ENCODE peak calls at places on chromosome 7, in eight cellular contexts. I is GM23338, V is HepG2, G is endothelial cell of umbilical vein, E is GM12878, F is HCT116, X is K562, Q is H1. W is an unnamed sample.

GRCh38 chr7:89837515-89837914 is 316.8 kb upstream of the STEAP1 start:
- DNase-seq in I (no peak), V (no peak), G (peak; percentile 12), E (no peak), F (no peak), X (no peak), Q (no peak), W (no peak)

GRCh38 chr7:150979706-150980390 is 1.7 kb upstream of the KCNH2 start:
- DNase-seq in I (no peak), V (no peak), G (no peak), E (no peak), F (no peak), X (no peak), Q (no peak), W (no peak)

GRCh38 chr7:84492565-84493034 is 298.0 kb upstream of the SEMA3A start:
- DNase-seq in I (no peak), V (no peak), G (no peak), E (no peak), F (no peak), X (no peak), Q (no peak), W (peak; percentile 18)

GRCh38 chr7:111744501-111745155 is 182.3 kb upstream of the IMMP2L start:
- DNase-seq in I (no peak), V (no peak), G (peak; percentile 72), E (no peak), F (no peak), X (no peak), Q (no peak), W (no peak)

GRCh38 chr7:2010551-2011265 is 222.0 kb downstream of the MAD1L1 start:
- DNase-seq in I (no peak), V (no peak), G (no peak), E (no peak), F (no peak), X (no peak), Q (no peak), W (no peak)

GRCh38 chr7:38242814-38243213 is 30.6 kb downstream of the TARP start:
- DNase-seq in I (no peak), V (no peak), G (no peak), E (no peak), F (no peak), X (no peak), Q (no peak), W (no peak)

GRCh38 chr7:137909042-137909441 is 62.3 kb upstream of the DGKI start:
- DNase-seq in I (no peak), V (no peak), G (no peak), E (no peak), F (no peak), X (no peak), Q (no peak), W (no peak)

GRCh38 chr7:5629941-5630340 is 151.5 kb downstream of the RNF216 start:
- DNase-seq in I (no peak), V (no peak), G (peak; percentile 55), E (no peak), F (peak; percentile 7), X (no peak), Q (peak; percentile 46), W (no peak)

GRCh38 chr7:2632717-2633537 is 1.1 kb downstream of the TTYH3 start:
- DNase-seq in I (no peak), V (no peak), G (peak; percentile 61), E (no peak), F (peak; percentile 6), X (no peak), Q (no peak), W (no peak)

GRCh38 chr7:1664711-1665591 is 5.1 kb upstream of the ELFN1 start:
- DNase-seq in I (peak; percentile 85), V (peak; percentile 16), G (peak; percentile 66), E (no peak), F (peak; percentile 18), X (peak; percentile 80), Q (peak; percentile 93), W (peak; percentile 32)

GRCh38 chr7:138979988-138980574 is 1.1 kb downstream of the KIAA1549 start:
- DNase-seq in I (no peak), V (no peak), G (peak; percentile 8), E (no peak), F (no peak), X (no peak), Q (no peak), W (no peak)

GRCh38 chr7:130741336-130741995 is 7.5 kb upstream of the KLF14 start:
- DNase-seq in I (peak; percentile 26), V (no peak), G (no peak), E (no peak), F (no peak), X (no peak), Q (no peak), W (no peak)

GRCh38 chr7:151047979-151048763 is at the start of gene ASIC3:
- DNase-seq in I (no peak), V (no peak), G (no peak), E (no peak), F (no peak), X (no peak), Q (no peak), W (no peak)

GRCh38 chr7:16644987-16645592 is 464 bp downstream of the ANKMY2 start:
- DNase-seq in I (peak; percentile 65), V (no peak), G (no peak), E (no peak), F (no peak), X (no peak), Q (peak; percentile 52), W (no peak)

GRCh38 chr7:1943933-1944618 is 274.0 kb downstream of the ELFN1 start:
- DNase-seq in I (peak; percentile 53), V (no peak), G (no peak), E (no peak), F (no peak), X (peak; percentile 18), Q (no peak), W (no peak)

GRCh38 chr7:770786-771185 is 43.7 kb upstream of the PRKAR1B start:
- DNase-seq in I (no peak), V (no peak), G (no peak), E (no peak), F (no peak), X (no peak), Q (no peak), W (no peak)

GRCh38 chr7:158292948-158293347 is 294.7 kb downstream of the PTPRN2 start:
- DNase-seq in I (no peak), V (no peak), G (no peak), E (no peak), F (no peak), X (no peak), Q (no peak), W (no peak)

GRCh38 chr7:141158562-141158961 is 84.7 kb downstream of the TMEM178B start:
- DNase-seq in I (no peak), V (no peak), G (no peak), E (peak; percentile 34), F (peak; percentile 38), X (peak; percentile 9), Q (no peak), W (no peak)

GRCh38 chr7:1775389-1775788 is 105.3 kb downstream of the ELFN1 start:
- DNase-seq in I (no peak), V (no peak), G (no peak), E (no peak), F (no peak), X (no peak), Q (no peak), W (no peak)

GRCh38 chr7:31710171-31710570 is 23.2 kb downstream of the PPP1R17 start:
- DNase-seq in I (peak; percentile 80), V (no peak), G (no peak), E (no peak), F (no peak), X (no peak), Q (peak; percentile 46), W (no peak)

GRCh38 chr7:27160546-27161213 is 4.2 kb upstream of the HOXA7 start:
- DNase-seq in I (peak; percentile 91), V (peak; percentile 62), G (peak; percentile 92), E (peak; percentile 23), F (no peak), X (peak; percentile 81), Q (peak; percentile 96), W (no peak)
- TF ChIP-seq EZH2 in I (no peak), V (no peak), G (no peak), E (no peak), F (no peak), X (no peak), Q (peak; percentile 97), W (no peak)

DNA sequence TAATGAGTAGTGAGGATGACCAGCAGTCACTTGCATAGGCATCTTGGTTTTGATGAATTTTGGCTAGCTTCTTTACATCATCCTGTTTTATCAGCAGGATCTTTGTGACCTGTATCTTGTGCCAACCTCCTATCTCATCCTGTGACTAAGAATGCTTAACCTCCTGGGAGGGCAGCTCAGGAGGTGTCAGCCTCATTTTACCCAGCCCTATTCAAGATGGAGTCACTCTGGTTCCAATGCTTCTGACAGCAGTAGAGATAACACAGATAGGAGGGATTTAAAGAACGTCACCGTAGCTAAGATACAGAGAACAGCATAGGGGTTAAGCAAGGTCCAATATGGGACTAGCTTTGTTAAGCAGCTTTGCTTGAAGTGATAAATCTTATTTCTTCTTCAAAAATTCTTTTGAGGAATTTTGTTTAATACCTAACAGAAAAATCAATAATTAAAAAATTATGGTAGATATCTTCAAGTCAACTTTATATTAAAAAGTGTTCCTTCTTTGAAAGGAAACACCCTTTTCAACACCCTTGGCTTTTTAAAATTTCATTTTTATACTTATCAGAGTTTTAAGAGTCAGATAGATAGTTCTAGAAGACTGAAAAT is 39.9 kb downstream of the TMEM229A start:
- DNase-seq in I (no peak), V (no peak), G (no peak), E (no peak), F (no peak), X (no peak), Q (no peak), W (no peak)
- TF ChIP-seq POLR2AphosphoS5 in I (no peak), V (no peak), G (no peak), E (no peak), F (no peak), X (no peak), Q (no peak), W (no peak)

GRCh38 chr7:101688995-101689907 is 60.2 kb upstream of the MYL10 start:
- DNase-seq in I (no peak), V (no peak), G (no peak), E (no peak), F (no peak), X (no peak), Q (no peak), W (no peak)

GRCh38 chr7:101686030-101686429 is 56.9 kb upstream of the MYL10 start:
- DNase-seq in I (no peak), V (no peak), G (no peak), E (no peak), F (no peak), X (no peak), Q (no peak), W (no peak)

GRCh38 chr7:101688183-101688831 is 59.2 kb upstream of the MYL10 start:
- DNase-seq in I (peak; percentile 85), V (peak; percentile 44), G (peak; percentile 58), E (no peak), F (peak; percentile 34), X (peak; percentile 87), Q (peak; percentile 98), W (no peak)

GRCh38 chr7:101687081-101687480 is 58.0 kb upstream of the MYL10 start:
- DNase-seq in I (no peak), V (no peak), G (no peak), E (no peak), F (no peak), X (no peak), Q (no peak), W (no peak)

GRCh38 chr7:101687791-101688182 is 58.7 kb upstream of the MYL10 start:
- DNase-seq in I (no peak), V (no peak), G (no peak), E (no peak), F (no peak), X (no peak), Q (no peak), W (no peak)
- H3K4me3 ChIP-seq in I (peak overlapping the region; percentile 39), V (peak overlapping the region; percentile 72), G (no peak overlapping the region), E (no peak overlapping the region), F (peak overlapping the region; percentile 42), X (no peak overlapping the region), Q (no peak overlapping the region), W (peak overlapping the region; percentile 55)

GRCh38 chr7:128103498-128104108 is 72.4 kb upstream of the LRRC4 start:
- DNase-seq in I (peak; percentile 67), V (peak; percentile 85), G (peak; percentile 28), E (no peak), F (no peak), X (no peak), Q (no peak), W (no peak)
- TF ChIP-seq EZH2 in I (no peak), V (no peak), G (no peak), E (no peak), F (no peak), X (no peak), Q (no peak), W (no peak)

W was measured in SK-N-MC.